ENCODE peak calls at places on chromosomes 11 and 22, in eight cellular contexts. One of them, this sample, is unnamed.

GRCh38 chr11:118913411-118914125 is 12.2 kb downstream of the BCL9L start:
- DNase-seq in posterior cingulate gyrus: no peak
- DNase-seq in ureter: peak
- DNase-seq in stimulated activated CD8-positive, alpha-beta memory T cell treated with anti-CD3 and anti-CD28 coated beads, Interleukin-15, amount 100 ng/mL, for 24 hours: no peak
- DNase-seq in NCI-H1436: no peak
- DNase-seq in lung microvascular endothelial cell: no peak
- DNase-seq in activated CD8-positive, alpha-beta memory T cell treated with anti-CD3 and anti-CD28 coated beads, Interleukin-2, amount 10 ng/mL, durations not matched to agents 7 days and 5 days: peak
- DNase-seq in AG08396: no peak
- DNase-seq in this sample: no peak

GRCh38 chr11:1305063-1305495 is 4.4 kb downstream of the TOLLIP start:
- DNase-seq in posterior cingulate gyrus: peak
- DNase-seq in ureter: no peak
- DNase-seq in stimulated activated CD8-positive, alpha-beta memory T cell treated with anti-CD3 and anti-CD28 coated beads, Interleukin-15, amount 100 ng/mL, for 24 hours: no peak
- DNase-seq in NCI-H1436: no peak
- DNase-seq in lung microvascular endothelial cell: no peak
- DNase-seq in activated CD8-positive, alpha-beta memory T cell treated with anti-CD3 and anti-CD28 coated beads, Interleukin-2, amount 10 ng/mL, durations not matched to agents 7 days and 5 days: no peak
- DNase-seq in AG08396: no peak
- DNase-seq in this sample: no peak

GRCh38 chr11:67373916-67374570 is 645 bp upstream of the CLCF1 start:
- DNase-seq in posterior cingulate gyrus: no peak
- DNase-seq in ureter: peak
- DNase-seq in stimulated activated CD8-positive, alpha-beta memory T cell treated with anti-CD3 and anti-CD28 coated beads, Interleukin-15, amount 100 ng/mL, for 24 hours: no peak
- DNase-seq in NCI-H1436: peak
- DNase-seq in lung microvascular endothelial cell: peak
- DNase-seq in activated CD8-positive, alpha-beta memory T cell treated with anti-CD3 and anti-CD28 coated beads, Interleukin-2, amount 10 ng/mL, durations not matched to agents 7 days and 5 days: peak
- DNase-seq in AG08396: peak
- DNase-seq in this sample: no peak

GRCh38 chr11:128956401-128957203 is 13.9 kb upstream of the TP53AIP1 start:
- DNase-seq in posterior cingulate gyrus: no peak
- DNase-seq in ureter: no peak
- DNase-seq in stimulated activated CD8-positive, alpha-beta memory T cell treated with anti-CD3 and anti-CD28 coated beads, Interleukin-15, amount 100 ng/mL, for 24 hours: no peak
- DNase-seq in NCI-H1436: peak
- DNase-seq in lung microvascular endothelial cell: peak
- DNase-seq in activated CD8-positive, alpha-beta memory T cell treated with anti-CD3 and anti-CD28 coated beads, Interleukin-2, amount 10 ng/mL, durations not matched to agents 7 days and 5 days: no peak
- DNase-seq in AG08396: peak
- DNase-seq in this sample: peak

GRCh38 chr22:44220727-44221680 is 40.3 kb downstream of the PARVG start:
- DNase-seq in posterior cingulate gyrus: no peak
- DNase-seq in ureter: no peak
- DNase-seq in stimulated activated CD8-positive, alpha-beta memory T cell treated with anti-CD3 and anti-CD28 coated beads, Interleukin-15, amount 100 ng/mL, for 24 hours: no peak
- DNase-seq in NCI-H1436: no peak
- DNase-seq in lung microvascular endothelial cell: no peak
- DNase-seq in activated CD8-positive, alpha-beta memory T cell treated with anti-CD3 and anti-CD28 coated beads, Interleukin-2, amount 10 ng/mL, durations not matched to agents 7 days and 5 days: peak
- DNase-seq in AG08396: no peak
- DNase-seq in this sample: no peak

GRCh38 chr11:6637871-6638270 is 17.7 kb downstream of the DCHS1 start:
- DNase-seq in posterior cingulate gyrus: no peak
- DNase-seq in ureter: no peak
- DNase-seq in stimulated activated CD8-positive, alpha-beta memory T cell treated with anti-CD3 and anti-CD28 coated beads, Interleukin-15, amount 100 ng/mL, for 24 hours: no peak
- DNase-seq in NCI-H1436: no peak
- DNase-seq in lung microvascular endothelial cell: peak
- DNase-seq in activated CD8-positive, alpha-beta memory T cell treated with anti-CD3 and anti-CD28 coated beads, Interleukin-2, amount 10 ng/mL, durations not matched to agents 7 days and 5 days: no peak
- DNase-seq in AG08396: peak
- DNase-seq in this sample: no peak

GRCh38 chr22:45583504-45583903 is 80.8 kb downstream of the FBLN1 start:
- DNase-seq in posterior cingulate gyrus: peak
- DNase-seq in ureter: no peak
- DNase-seq in stimulated activated CD8-positive, alpha-beta memory T cell treated with anti-CD3 and anti-CD28 coated beads, Interleukin-15, amount 100 ng/mL, for 24 hours: no peak
- DNase-seq in NCI-H1436: no peak
- DNase-seq in lung microvascular endothelial cell: no peak
- DNase-seq in activated CD8-positive, alpha-beta memory T cell treated with anti-CD3 and anti-CD28 coated beads, Interleukin-2, amount 10 ng/mL, durations not matched to agents 7 days and 5 days: peak
- DNase-seq in AG08396: no peak
- DNase-seq in this sample: no peak

GRCh38 chr11:130403301-130403804 is 25.1 kb downstream of the ADAMTS8 start:
- DNase-seq in posterior cingulate gyrus: no peak
- DNase-seq in ureter: peak
- DNase-seq in stimulated activated CD8-positive, alpha-beta memory T cell treated with anti-CD3 and anti-CD28 coated beads, Interleukin-15, amount 100 ng/mL, for 24 hours: no peak
- DNase-seq in NCI-H1436: no peak
- DNase-seq in lung microvascular endothelial cell: no peak
- DNase-seq in activated CD8-positive, alpha-beta memory T cell treated with anti-CD3 and anti-CD28 coated beads, Interleukin-2, amount 10 ng/mL, durations not matched to agents 7 days and 5 days: no peak
- DNase-seq in AG08396: peak
- DNase-seq in this sample: no peak

GRCh38 chr22:44549701-44550100 is 51.7 kb upstream of the RTL6 start:
- DNase-seq in posterior cingulate gyrus: no peak
- DNase-seq in ureter: no peak
- DNase-seq in stimulated activated CD8-positive, alpha-beta memory T cell treated with anti-CD3 and anti-CD28 coated beads, Interleukin-15, amount 100 ng/mL, for 24 hours: no peak
- DNase-seq in NCI-H1436: no peak
- DNase-seq in lung microvascular endothelial cell: no peak
- DNase-seq in activated CD8-positive, alpha-beta memory T cell treated with anti-CD3 and anti-CD28 coated beads, Interleukin-2, amount 10 ng/mL, durations not matched to agents 7 days and 5 days: peak
- DNase-seq in AG08396: no peak
- DNase-seq in this sample: no peak

GRCh38 chr11:71917646-71918045 is 10.7 kb downstream of the XNDC1N start:
- DNase-seq in posterior cingulate gyrus: no peak
- DNase-seq in ureter: no peak
- DNase-seq in stimulated activated CD8-positive, alpha-beta memory T cell treated with anti-CD3 and anti-CD28 coated beads, Interleukin-15, amount 100 ng/mL, for 24 hours: no peak
- DNase-seq in NCI-H1436: no peak
- DNase-seq in lung microvascular endothelial cell: no peak
- DNase-seq in activated CD8-positive, alpha-beta memory T cell treated with anti-CD3 and anti-CD28 coated beads, Interleukin-2, amount 10 ng/mL, durations not matched to agents 7 days and 5 days: no peak
- DNase-seq in AG08396: no peak
- DNase-seq in this sample: no peak

GRCh38 chr11:96390403-96390830 is 604 bp downstream of the JRKL start:
- DNase-seq in posterior cingulate gyrus: no peak
- DNase-seq in ureter: no peak
- DNase-seq in stimulated activated CD8-positive, alpha-beta memory T cell treated with anti-CD3 and anti-CD28 coated beads, Interleukin-15, amount 100 ng/mL, for 24 hours: no peak
- DNase-seq in NCI-H1436: no peak
- DNase-seq in lung microvascular endothelial cell: peak
- DNase-seq in activated CD8-positive, alpha-beta memory T cell treated with anti-CD3 and anti-CD28 coated beads, Interleukin-2, amount 10 ng/mL, durations not matched to agents 7 days and 5 days: no peak
- DNase-seq in AG08396: no peak
- DNase-seq in this sample: no peak

GRCh38 chr11:103031834-103032233 is 60.1 kb downstream of the DCUN1D5 start:
- DNase-seq in posterior cingulate gyrus: no peak
- DNase-seq in ureter: no peak
- DNase-seq in stimulated activated CD8-positive, alpha-beta memory T cell treated with anti-CD3 and anti-CD28 coated beads, Interleukin-15, amount 100 ng/mL, for 24 hours: no peak
- DNase-seq in NCI-H1436: no peak
- DNase-seq in lung microvascular endothelial cell: no peak
- DNase-seq in activated CD8-positive, alpha-beta memory T cell treated with anti-CD3 and anti-CD28 coated beads, Interleukin-2, amount 10 ng/mL, durations not matched to agents 7 days and 5 days: no peak
- DNase-seq in AG08396: no peak
- DNase-seq in this sample: no peak

GRCh38 chr11:122676638-122677037 is 21.1 kb downstream of the UBASH3B start:
- DNase-seq in posterior cingulate gyrus: no peak
- DNase-seq in ureter: no peak
- DNase-seq in stimulated activated CD8-positive, alpha-beta memory T cell treated with anti-CD3 and anti-CD28 coated beads, Interleukin-15, amount 100 ng/mL, for 24 hours: no peak
- DNase-seq in NCI-H1436: no peak
- DNase-seq in lung microvascular endothelial cell: no peak
- DNase-seq in activated CD8-positive, alpha-beta memory T cell treated with anti-CD3 and anti-CD28 coated beads, Interleukin-2, amount 10 ng/mL, durations not matched to agents 7 days and 5 days: no peak
- DNase-seq in AG08396: no peak
- DNase-seq in this sample: no peak

GRCh38 chr11:120651396-120651795 is 139.8 kb downstream of the GRIK4 start:
- DNase-seq in posterior cingulate gyrus: no peak
- DNase-seq in ureter: no peak
- DNase-seq in stimulated activated CD8-positive, alpha-beta memory T cell treated with anti-CD3 and anti-CD28 coated beads, Interleukin-15, amount 100 ng/mL, for 24 hours: no peak
- DNase-seq in NCI-H1436: no peak
- DNase-seq in lung microvascular endothelial cell: no peak
- DNase-seq in activated CD8-positive, alpha-beta memory T cell treated with anti-CD3 and anti-CD28 coated beads, Interleukin-2, amount 10 ng/mL, durations not matched to agents 7 days and 5 days: no peak
- DNase-seq in AG08396: no peak
- DNase-seq in this sample: no peak

GRCh38 chr22:50019316-50019715 is 6.8 kb upstream of the IL17REL start:
- DNase-seq in posterior cingulate gyrus: no peak
- DNase-seq in ureter: no peak
- DNase-seq in stimulated activated CD8-positive, alpha-beta memory T cell treated with anti-CD3 and anti-CD28 coated beads, Interleukin-15, amount 100 ng/mL, for 24 hours: no peak
- DNase-seq in NCI-H1436: no peak
- DNase-seq in lung microvascular endothelial cell: no peak
- DNase-seq in activated CD8-positive, alpha-beta memory T cell treated with anti-CD3 and anti-CD28 coated beads, Interleukin-2, amount 10 ng/mL, durations not matched to agents 7 days and 5 days: no peak
- DNase-seq in AG08396: no peak
- DNase-seq in this sample: no peak

This sample was measured in SHP77 treated with DMSO at 0.1 percent for 48 hours.